ENCODE peak calls at places on chromosomes 7 and 10, in five cellular contexts. One of them, this sample, is unnamed.

GRCh38 chr10:14658331-14659122 is 116.2 kb downstream of the FAM107B start:
- DNase-seq in fibroblast of lung: peak; percentile 92
- DNase-seq in NCI-H1105: no peak
- DNase-seq in activated T-helper 1 cell treated with anti-CD3 and anti-CD28 coated beads, Interleukin-2, amount 50 U/mL, for 16 hours: no peak
- DNase-seq in effector CD4-positive, alpha-beta T cell: no peak
- DNase-seq in this sample: no peak

GRCh38 chr7:24722386-24723177 is 34.7 kb downstream of the GSDME start:
- DNase-seq in fibroblast of lung: peak; percentile 36
- DNase-seq in NCI-H1105: no peak
- DNase-seq in activated T-helper 1 cell treated with anti-CD3 and anti-CD28 coated beads, Interleukin-2, amount 50 U/mL, for 16 hours: no peak
- DNase-seq in effector CD4-positive, alpha-beta T cell: no peak
- DNase-seq in this sample: peak; percentile 27

GRCh38 chr10:78029294-78030226 is at the start of gene POLR3A:
- DNase-seq in fibroblast of lung: peak; percentile 99
- DNase-seq in NCI-H1105: peak; percentile 82
- DNase-seq in activated T-helper 1 cell treated with anti-CD3 and anti-CD28 coated beads, Interleukin-2, amount 50 U/mL, for 16 hours: peak; percentile 81
- DNase-seq in effector CD4-positive, alpha-beta T cell: peak; percentile 91
- DNase-seq in this sample: peak; percentile 85

GRCh38 chr7:110442386-110442837 is 648.5 kb upstream of the LRRN3 start:
- DNase-seq in fibroblast of lung: peak; percentile 59
- DNase-seq in NCI-H1105: no peak
- DNase-seq in activated T-helper 1 cell treated with anti-CD3 and anti-CD28 coated beads, Interleukin-2, amount 50 U/mL, for 16 hours: no peak
- DNase-seq in effector CD4-positive, alpha-beta T cell: no peak
- DNase-seq in this sample: no peak

GRCh38 chr10:132648871-132649528 is 111.4 kb downstream of the INPP5A start:
- DNase-seq in fibroblast of lung: no peak
- DNase-seq in NCI-H1105: no peak
- DNase-seq in activated T-helper 1 cell treated with anti-CD3 and anti-CD28 coated beads, Interleukin-2, amount 50 U/mL, for 16 hours: no peak
- DNase-seq in effector CD4-positive, alpha-beta T cell: no peak
- DNase-seq in this sample: no peak

GRCh38 chr10:64313967-64314366 is 792.8 kb downstream of the REEP3 start:
- DNase-seq in fibroblast of lung: no peak
- DNase-seq in NCI-H1105: no peak
- DNase-seq in activated T-helper 1 cell treated with anti-CD3 and anti-CD28 coated beads, Interleukin-2, amount 50 U/mL, for 16 hours: no peak
- DNase-seq in effector CD4-positive, alpha-beta T cell: no peak
- DNase-seq in this sample: no peak

GRCh38 chr10:43136995-43137700 is 1.1 kb upstream of the CSGALNACT2 start:
- DNase-seq in fibroblast of lung: peak; percentile 44
- DNase-seq in NCI-H1105: no peak
- DNase-seq in activated T-helper 1 cell treated with anti-CD3 and anti-CD28 coated beads, Interleukin-2, amount 50 U/mL, for 16 hours: no peak
- DNase-seq in effector CD4-positive, alpha-beta T cell: no peak
- DNase-seq in this sample: no peak

GRCh38 chr10:37812290-37812689 is 45.1 kb downstream of the ZNF248 start:
- DNase-seq in fibroblast of lung: no peak
- DNase-seq in NCI-H1105: no peak
- DNase-seq in activated T-helper 1 cell treated with anti-CD3 and anti-CD28 coated beads, Interleukin-2, amount 50 U/mL, for 16 hours: no peak
- DNase-seq in effector CD4-positive, alpha-beta T cell: no peak
- DNase-seq in this sample: no peak

GRCh38 chr10:79359816-79360498 is 12.7 kb downstream of the PPIF start:
- DNase-seq in fibroblast of lung: no peak
- DNase-seq in NCI-H1105: no peak
- DNase-seq in activated T-helper 1 cell treated with anti-CD3 and anti-CD28 coated beads, Interleukin-2, amount 50 U/mL, for 16 hours: no peak
- DNase-seq in effector CD4-positive, alpha-beta T cell: no peak
- DNase-seq in this sample: no peak

GRCh38 chr7:149604521-149604920 is 106.9 kb upstream of the ZNF746 start:
- DNase-seq in fibroblast of lung: peak; percentile 19
- DNase-seq in NCI-H1105: no peak
- DNase-seq in activated T-helper 1 cell treated with anti-CD3 and anti-CD28 coated beads, Interleukin-2, amount 50 U/mL, for 16 hours: no peak
- DNase-seq in effector CD4-positive, alpha-beta T cell: no peak
- DNase-seq in this sample: no peak

GRCh38 chr7:81638216-81638615 is 131.6 kb downstream of the HGF start:
- DNase-seq in fibroblast of lung: peak; percentile 79
- DNase-seq in NCI-H1105: no peak
- DNase-seq in activated T-helper 1 cell treated with anti-CD3 and anti-CD28 coated beads, Interleukin-2, amount 50 U/mL, for 16 hours: no peak
- DNase-seq in effector CD4-positive, alpha-beta T cell: no peak
- DNase-seq in this sample: no peak

GRCh38 chr10:35639651-35640311 is 2.3 kb downstream of the FZD8 start:
- DNase-seq in fibroblast of lung: peak; percentile 33
- DNase-seq in NCI-H1105: no peak
- DNase-seq in activated T-helper 1 cell treated with anti-CD3 and anti-CD28 coated beads, Interleukin-2, amount 50 U/mL, for 16 hours: no peak
- DNase-seq in effector CD4-positive, alpha-beta T cell: no peak
- DNase-seq in this sample: no peak

GRCh38 chr10:96765406-96766240 is 45.3 kb upstream of the PIK3AP1 start:
- DNase-seq in fibroblast of lung: peak; percentile 50
- DNase-seq in NCI-H1105: no peak
- DNase-seq in activated T-helper 1 cell treated with anti-CD3 and anti-CD28 coated beads, Interleukin-2, amount 50 U/mL, for 16 hours: peak; percentile 64
- DNase-seq in effector CD4-positive, alpha-beta T cell: peak; percentile 68
- DNase-seq in this sample: peak; percentile 1

GRCh38 chr10:104080762-104081161 is 4.9 kb downstream of the COL17A1 start:
- DNase-seq in fibroblast of lung: peak; percentile 33
- DNase-seq in NCI-H1105: peak; percentile 1
- DNase-seq in activated T-helper 1 cell treated with anti-CD3 and anti-CD28 coated beads, Interleukin-2, amount 50 U/mL, for 16 hours: no peak
- DNase-seq in effector CD4-positive, alpha-beta T cell: no peak
- DNase-seq in this sample: peak; percentile 19

GRCh38 chr7:32275216-32275979 is 205.2 kb upstream of the PDE1C start:
- DNase-seq in fibroblast of lung: no peak
- DNase-seq in NCI-H1105: no peak
- DNase-seq in activated T-helper 1 cell treated with anti-CD3 and anti-CD28 coated beads, Interleukin-2, amount 50 U/mL, for 16 hours: no peak
- DNase-seq in effector CD4-positive, alpha-beta T cell: no peak
- DNase-seq in this sample: no peak

GRCh38 chr10:12636585-12636984 is 287.2 kb downstream of the CAMK1D start:
- DNase-seq in fibroblast of lung: no peak
- DNase-seq in NCI-H1105: no peak
- DNase-seq in activated T-helper 1 cell treated with anti-CD3 and anti-CD28 coated beads, Interleukin-2, amount 50 U/mL, for 16 hours: no peak
- DNase-seq in effector CD4-positive, alpha-beta T cell: no peak
- DNase-seq in this sample: no peak

GRCh38 chr7:134480730-134481129 is 21.8 kb upstream of the AKR1B1 start:
- DNase-seq in fibroblast of lung: peak; percentile 49
- DNase-seq in NCI-H1105: no peak
- DNase-seq in activated T-helper 1 cell treated with anti-CD3 and anti-CD28 coated beads, Interleukin-2, amount 50 U/mL, for 16 hours: no peak
- DNase-seq in effector CD4-positive, alpha-beta T cell: no peak
- DNase-seq in this sample: no peak

GRCh38 chr10:110827872-110828271 is 43.9 kb upstream of the PDCD4 start:
- DNase-seq in fibroblast of lung: no peak
- DNase-seq in NCI-H1105: no peak
- DNase-seq in activated T-helper 1 cell treated with anti-CD3 and anti-CD28 coated beads, Interleukin-2, amount 50 U/mL, for 16 hours: no peak
- DNase-seq in effector CD4-positive, alpha-beta T cell: no peak
- DNase-seq in this sample: no peak

GRCh38 chr7:90834771-90835170 is 238.7 kb downstream of the CDK14 start:
- DNase-seq in fibroblast of lung: no peak
- DNase-seq in NCI-H1105: no peak
- DNase-seq in activated T-helper 1 cell treated with anti-CD3 and anti-CD28 coated beads, Interleukin-2, amount 50 U/mL, for 16 hours: no peak
- DNase-seq in effector CD4-positive, alpha-beta T cell: no peak
- DNase-seq in this sample: no peak

GRCh38 chr10:106495931-106496330 is 668.6 kb downstream of the SORCS1 start:
- DNase-seq in fibroblast of lung: no peak
- DNase-seq in NCI-H1105: no peak
- DNase-seq in activated T-helper 1 cell treated with anti-CD3 and anti-CD28 coated beads, Interleukin-2, amount 50 U/mL, for 16 hours: no peak
- DNase-seq in effector CD4-positive, alpha-beta T cell: no peak
- DNase-seq in this sample: no peak

GRCh38 chr10:93515963-93516450 is 19.6 kb downstream of the CEP55 start:
- DNase-seq in fibroblast of lung: peak; percentile 33
- DNase-seq in NCI-H1105: no peak
- DNase-seq in activated T-helper 1 cell treated with anti-CD3 and anti-CD28 coated beads, Interleukin-2, amount 50 U/mL, for 16 hours: no peak
- DNase-seq in effector CD4-positive, alpha-beta T cell: no peak
- DNase-seq in this sample: no peak

GRCh38 chr10:113232928-113233511 is 283.0 kb downstream of the TCF7L2 start:
- DNase-seq in fibroblast of lung: no peak
- DNase-seq in NCI-H1105: no peak
- DNase-seq in activated T-helper 1 cell treated with anti-CD3 and anti-CD28 coated beads, Interleukin-2, amount 50 U/mL, for 16 hours: no peak
- DNase-seq in effector CD4-positive, alpha-beta T cell: no peak
- DNase-seq in this sample: no peak

GRCh38 chr7:66167773-66168367 is 37.3 kb upstream of the TPST1 start:
- DNase-seq in fibroblast of lung: peak; percentile 95
- DNase-seq in NCI-H1105: peak; percentile 70
- DNase-seq in activated T-helper 1 cell treated with anti-CD3 and anti-CD28 coated beads, Interleukin-2, amount 50 U/mL, for 16 hours: no peak
- DNase-seq in effector CD4-positive, alpha-beta T cell: no peak
- DNase-seq in this sample: no peak

GRCh38 chr7:82234457-82235049 is 209.0 kb downstream of the CACNA2D1 start:
- DNase-seq in fibroblast of lung: peak; percentile 72
- DNase-seq in NCI-H1105: peak; percentile 57
- DNase-seq in activated T-helper 1 cell treated with anti-CD3 and anti-CD28 coated beads, Interleukin-2, amount 50 U/mL, for 16 hours: no peak
- DNase-seq in effector CD4-positive, alpha-beta T cell: no peak
- DNase-seq in this sample: peak; percentile 21

GRCh38 chr7:17095951-17096350 is 202.5 kb upstream of the AHR start:
- DNase-seq in fibroblast of lung: no peak
- DNase-seq in NCI-H1105: no peak
- DNase-seq in activated T-helper 1 cell treated with anti-CD3 and anti-CD28 coated beads, Interleukin-2, amount 50 U/mL, for 16 hours: no peak
- DNase-seq in effector CD4-positive, alpha-beta T cell: no peak
- DNase-seq in this sample: no peak

GRCh38 chr10:121818599-121818998 is 109.2 kb downstream of the ATE1 start:
- DNase-seq in fibroblast of lung: no peak
- DNase-seq in NCI-H1105: no peak
- DNase-seq in activated T-helper 1 cell treated with anti-CD3 and anti-CD28 coated beads, Interleukin-2, amount 50 U/mL, for 16 hours: no peak
- DNase-seq in effector CD4-positive, alpha-beta T cell: no peak
- DNase-seq in this sample: no peak

GRCh38 chr7:96887426-96887825 is 117.9 kb upstream of the DLX6 start:
- DNase-seq in fibroblast of lung: no peak
- DNase-seq in NCI-H1105: no peak
- DNase-seq in activated T-helper 1 cell treated with anti-CD3 and anti-CD28 coated beads, Interleukin-2, amount 50 U/mL, for 16 hours: no peak
- DNase-seq in effector CD4-positive, alpha-beta T cell: no peak
- DNase-seq in this sample: no peak

GRCh38 chr10:122348512-122348911 is 26.0 kb upstream of the PLEKHA1 start:
- DNase-seq in fibroblast of lung: no peak
- DNase-seq in NCI-H1105: peak; percentile 43
- DNase-seq in activated T-helper 1 cell treated with anti-CD3 and anti-CD28 coated beads, Interleukin-2, amount 50 U/mL, for 16 hours: no peak
- DNase-seq in effector CD4-positive, alpha-beta T cell: no peak
- DNase-seq in this sample: no peak

GRCh38 chr10:81914736-81915510 is 39.9 kb downstream of the NRG3 start:
- DNase-seq in fibroblast of lung: no peak
- DNase-seq in NCI-H1105: no peak
- DNase-seq in activated T-helper 1 cell treated with anti-CD3 and anti-CD28 coated beads, Interleukin-2, amount 50 U/mL, for 16 hours: no peak
- DNase-seq in effector CD4-positive, alpha-beta T cell: no peak
- DNase-seq in this sample: no peak

GRCh38 chr7:106039486-106040060 is 72.5 kb downstream of the SYPL1 start:
- DNase-seq in fibroblast of lung: peak; percentile 96
- DNase-seq in NCI-H1105: no peak
- DNase-seq in activated T-helper 1 cell treated with anti-CD3 and anti-CD28 coated beads, Interleukin-2, amount 50 U/mL, for 16 hours: no peak
- DNase-seq in effector CD4-positive, alpha-beta T cell: no peak
- DNase-seq in this sample: no peak

GRCh38 chr7:131047651-131048304 is 279.9 kb upstream of the MKLN1 start:
- DNase-seq in fibroblast of lung: no peak
- DNase-seq in NCI-H1105: no peak
- DNase-seq in activated T-helper 1 cell treated with anti-CD3 and anti-CD28 coated beads, Interleukin-2, amount 50 U/mL, for 16 hours: no peak
- DNase-seq in effector CD4-positive, alpha-beta T cell: no peak
- DNase-seq in this sample: no peak

GRCh38 chr7:140435252-140435895 is 31.5 kb downstream of the RAB19 start:
- DNase-seq in fibroblast of lung: peak; percentile 8
- DNase-seq in NCI-H1105: no peak
- DNase-seq in activated T-helper 1 cell treated with anti-CD3 and anti-CD28 coated beads, Interleukin-2, amount 50 U/mL, for 16 hours: no peak
- DNase-seq in effector CD4-positive, alpha-beta T cell: no peak
- DNase-seq in this sample: no peak

GRCh38 chr7:49453486-49453885 is 320.0 kb upstream of the VWC2 start:
- DNase-seq in fibroblast of lung: no peak
- DNase-seq in NCI-H1105: no peak
- DNase-seq in activated T-helper 1 cell treated with anti-CD3 and anti-CD28 coated beads, Interleukin-2, amount 50 U/mL, for 16 hours: no peak
- DNase-seq in effector CD4-positive, alpha-beta T cell: no peak
- DNase-seq in this sample: no peak

GRCh38 chr7:128743112-128743772 is 4.1 kb downstream of the CALU start:
- DNase-seq in fibroblast of lung: no peak
- DNase-seq in NCI-H1105: no peak
- DNase-seq in activated T-helper 1 cell treated with anti-CD3 and anti-CD28 coated beads, Interleukin-2, amount 50 U/mL, for 16 hours: no peak
- DNase-seq in effector CD4-positive, alpha-beta T cell: no peak
- DNase-seq in this sample: no peak

GRCh38 chr10:24721254-24722106 is 2.2 kb downstream of the ARHGAP21 start:
- DNase-seq in fibroblast of lung: no peak
- DNase-seq in NCI-H1105: no peak
- DNase-seq in activated T-helper 1 cell treated with anti-CD3 and anti-CD28 coated beads, Interleukin-2, amount 50 U/mL, for 16 hours: no peak
- DNase-seq in effector CD4-positive, alpha-beta T cell: no peak
- DNase-seq in this sample: no peak